ENCODE peak calls at places on chromosomes 2 and 18, in eight cellular contexts. I is CD4-positive, alpha-beta memory T cell; Q is activated T-cell treated with anti-CD3 and anti-CD28 coated beads for 4 hours; Y is IMR-90; F is substantia nigra; K is stimulated activated CD4-positive, alpha-beta T cell treated with anti-CD3 and anti-CD28 coated beads, Interleukin-15, amount 100 ng/mL, for 24 hours; L is DMS153; V is NCI-H2029. C is an unnamed sample.

GRCh38 chr2:178521304-178522150 is 41.3 kb downstream of the PLEKHA3 start:
- DNase-seq in Y (no peak), I (no peak), K (peak; percentile 52), L (no peak), F (no peak), Q (no peak), V (no peak), C (no peak)

GRCh38 chr18:1011342-1011741 is 106.7 kb downstream of the ADCYAP1 start:
- DNase-seq in Q (no peak), Y (no peak), K (no peak), L (no peak), F (no peak), I (no peak), V (no peak), C (no peak)

GRCh38 chr2:147094077-147094476 is 750.8 kb upstream of the ACVR2A start:
- DNase-seq in L (no peak), F (no peak), Y (no peak), K (no peak), Q (no peak), I (no peak), V (no peak), C (no peak)

GRCh38 chr2:60555066-60555793 is 1.8 kb upstream of the BCL11A start:
- DNase-seq in I (peak; percentile 60), L (peak; percentile 42), Q (peak; percentile 49), V (no peak), K (peak; percentile 78), F (no peak), Y (peak; percentile 70), C (no peak)

GRCh38 chr2:43345391-43345813 is 119.0 kb upstream of the ZFP36L2 start:
- DNase-seq in F (no peak), L (no peak), I (no peak), K (no peak), Q (no peak), V (no peak), Y (no peak), C (no peak)

GRCh38 chr2:199303814-199304213 is 153.9 kb downstream of the SATB2 start:
- DNase-seq in K (no peak), I (no peak), F (no peak), V (no peak), L (no peak), Q (no peak), Y (peak; percentile 94), C (peak; percentile 91)

GRCh38 chr2:185066128-185066527 is 467.8 kb downstream of the ZNF804A start:
- DNase-seq in Y (no peak), K (no peak), F (no peak), L (no peak), V (no peak), I (no peak), Q (no peak), C (no peak)

GRCh38 chr2:207437136-207437856 is 92.5 kb upstream of the CREB1 start:
- DNase-seq in V (peak; percentile 42), F (no peak), Y (no peak), K (no peak), Q (no peak), I (no peak), L (no peak), C (no peak)

GRCh38 chr2:88585969-88586368 is 41.3 kb downstream of the EIF2AK3 start:
- DNase-seq in I (no peak), V (no peak), K (no peak), Q (no peak), L (no peak), F (no peak), Y (no peak), C (no peak)

GRCh38 chr18:58276640-58277456 is 232.8 kb downstream of the NEDD4L start:
- DNase-seq in V (no peak), F (no peak), I (no peak), L (no peak), K (no peak), Q (no peak), Y (no peak), C (no peak)

GRCh38 chr2:111139637-111140317 is 19.1 kb downstream of the BCL2L11 start:
- DNase-seq in F (no peak), Y (peak; percentile 29), K (no peak), Q (no peak), I (no peak), L (peak; percentile 23), V (peak; percentile 81), C (no peak)

GRCh38 chr18:712401-713134 is at the start of gene ENOSF1:
- DNase-seq in K (peak; percentile 91), Q (peak; percentile 76), L (peak; percentile 62), V (peak; percentile 42), Y (peak; percentile 58), F (peak; percentile 48), I (peak; percentile 82), C (peak; percentile 65)

GRCh38 chr18:45662468-45662867 is 47.2 kb downstream of the SLC14A2 start:
- DNase-seq in Q (no peak), Y (peak; percentile 76), F (no peak), I (no peak), L (no peak), V (no peak), K (no peak), C (peak; percentile 25)

GRCh38 chr2:62344472-62344871 is 148.6 kb downstream of the B3GNT2 start:
- DNase-seq in Y (no peak), F (no peak), K (no peak), I (no peak), V (peak; percentile 66), Q (no peak), L (peak; percentile 27), C (no peak)